ENCODE peak calls at places on chromosomes 3 and 15, in six cellular contexts. O, F, L, E, Q and H are unnamed samples.

GRCh38 chr3:111723293-111723963 is 128.3 kb upstream of the ZBED2 start:
- DNase-seq in O (no peak), F (peak; percentile 74), L (no peak), E (peak; percentile 41), Q (no peak), H (no peak)

GRCh38 chr15:41840673-41841072 is 2.0 kb downstream of the PLA2G4B start:
- DNase-seq in O (no peak), F (no peak), L (no peak), E (no peak), Q (peak; percentile 12), H (no peak)

GRCh38 chr3:186254676-186255665 is 107.1 kb downstream of the DGKG start:
- DNase-seq in O (peak; percentile 7), F (no peak), L (peak; percentile 99), E (no peak), Q (no peak), H (peak; percentile 38)

GRCh38 chr3:171586274-171586673 is 126.1 kb upstream of the TNIK start:
- DNase-seq in O (no peak), F (no peak), L (no peak), E (no peak), Q (no peak), H (no peak)

GRCh38 chr15:71011503-71012155 is 103.6 kb upstream of the THSD4 start:
- DNase-seq in O (no peak), F (peak; percentile 60), L (peak; percentile 28), E (no peak), Q (no peak), H (no peak)

GRCh38 chr3:117017135-117017990 is 307.8 kb downstream of the TUSC7 start:
- DNase-seq in O (no peak), F (no peak), L (no peak), E (no peak), Q (no peak), H (no peak)

GRCh38 chr15:80967451-80967850 is 22.2 kb downstream of the MESD start:
- DNase-seq in O (no peak), F (peak; percentile 41), L (no peak), E (no peak), Q (no peak), H (no peak)

GRCh38 chr3:155730843-155731242 is 14.0 kb downstream of the PLCH1 start:
- DNase-seq in O (no peak), F (no peak), L (no peak), E (no peak), Q (no peak), H (no peak)

GRCh38 chr15:61820212-61820611 is 240.0 kb downstream of the VPS13C start:
- DNase-seq in O (no peak), F (no peak), L (no peak), E (no peak), Q (no peak), H (no peak)

GRCh38 chr15:40291088-40291574 is 8.3 kb upstream of the ANKRD63 start:
- DNase-seq in O (no peak), F (peak; percentile 33), L (no peak), E (no peak), Q (no peak), H (no peak)

GRCh38 chr3:31165399-31165860 is 271.0 kb upstream of the GADL1 start:
- DNase-seq in O (no peak), F (peak; percentile 37), L (no peak), E (no peak), Q (no peak), H (no peak)

GRCh38 chr15:35437157-35437556 is 108.8 kb downstream of the DPH6 start:
- DNase-seq in O (no peak), F (no peak), L (no peak), E (no peak), Q (no peak), H (no peak)

GRCh38 chr3:39144748-39145380 is 8.5 kb downstream of the CSRNP1 start:
- DNase-seq in O (no peak), F (no peak), L (no peak), E (no peak), Q (no peak), H (no peak)

GRCh38 chr15:35139822-35140221 is 54.7 kb upstream of the NANOGP8 start:
- DNase-seq in O (no peak), F (no peak), L (no peak), E (no peak), Q (no peak), H (no peak)

GRCh38 chr3:159257954-159258353 is 456.1 kb downstream of the MFSD1 start:
- DNase-seq in O (no peak), F (no peak), L (no peak), E (no peak), Q (no peak), H (no peak)

GRCh38 chr15:55183679-55184078 is 13.1 kb downstream of the RSL24D1 start:
- DNase-seq in O (no peak), F (no peak), L (no peak), E (no peak), Q (no peak), H (no peak)